ENCODE peak calls at places on chromosomes 3 and 15, in five cellular contexts. R is fibroblast of pulmonary artery, A is WTC11, I is astrocyte, H is AG09319. U is an unnamed sample.

GRCh38 chr15:86439614-86440013 is 359.9 kb downstream of the AGBL1 start:
- DNase-seq in R (no peak), I (no peak), H (no peak), A (no peak), U (no peak)

GRCh38 chr15:78763111-78763795 is 48.0 kb downstream of the ADAMTS7 start:
- DNase-seq in A (peak; percentile 11), H (no peak), I (no peak), R (no peak), U (peak; percentile 13)

GRCh38 chr3:184773341-184774186 is 38.4 kb upstream of the VPS8 start:
- DNase-seq in A (no peak), R (no peak), H (no peak), I (no peak), U (no peak)

GRCh38 chr3:153448146-153448870 is 286.3 kb downstream of the RAP2B start:
- DNase-seq in H (no peak), I (no peak), R (peak; percentile 35), A (no peak), U (no peak)

GRCh38 chr15:25712192-25712960 is 150.8 kb downstream of the ATP10A start:
- DNase-seq in R (no peak), I (no peak), A (no peak), H (no peak), U (no peak)

GRCh38 chr3:192819001-192819569 is 91.7 kb upstream of the FGF12 start:
- DNase-seq in R (peak; percentile 84), I (peak; percentile 84), A (no peak), H (no peak), U (no peak)

GRCh38 chr3:185979721-185980121 is 41.9 kb upstream of the TRA2B start:
- DNase-seq in A (no peak), R (no peak), I (no peak), H (no peak), U (no peak)

GRCh38 chr15:56683925-56684324 is 49.4 kb downstream of the ZNF280D start:
- DNase-seq in R (peak; percentile 1), I (no peak), A (no peak), H (no peak), U (no peak)

GRCh38 chr3:148379763-148380162 is 317.9 kb upstream of the AGTR1 start:
- DNase-seq in R (peak; percentile 81), I (peak; percentile 55), H (peak; percentile 18), A (no peak), U (no peak)

DNA sequence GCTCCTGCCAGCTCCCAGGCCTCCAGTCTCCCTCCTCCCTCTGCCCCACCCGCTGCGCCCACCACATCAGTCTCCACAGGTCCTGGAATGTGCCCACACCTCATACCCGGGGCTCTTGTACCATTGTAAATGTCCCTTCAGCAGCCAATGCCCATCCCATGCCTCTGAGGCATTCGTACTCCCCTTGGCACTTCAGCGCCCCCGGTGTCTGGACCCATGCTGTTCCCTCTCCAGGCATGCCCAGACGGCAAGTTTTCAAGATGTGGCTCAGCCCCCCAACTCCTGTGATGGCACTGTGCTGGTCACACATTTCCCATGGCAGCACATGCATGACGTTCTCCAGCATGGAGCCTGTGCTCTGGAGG is 13.3 kb downstream of the PLXND1 start:
- DNase-seq in I (no peak), R (no peak), H (no peak), A (no peak), U (no peak)
- TF ChIP-seq CTCF in I (no peak), R (no peak), H (no peak), A (no peak), U (no peak)

GRCh38 chr3:52036829-52037228 is 19.5 kb downstream of the DUSP7 start:
- DNase-seq in A (peak; percentile 56), R (no peak), H (no peak), I (no peak), U (no peak)
- TF ChIP-seq CTCF in A (no peak), R (no peak), H (no peak), I (no peak), U (no peak)

GRCh38 chr3:156865732-156866131 is 39.6 kb downstream of the LEKR1 start:
- DNase-seq in A (no peak), H (no peak), R (peak; percentile 36), I (no peak), U (no peak)
- TF ChIP-seq CTCF in A (no peak), H (peak; percentile 26), R (peak; percentile 1), I (no peak), U (no peak)

GRCh38 chr15:52261498-52262242 is 33.9 kb downstream of the MYO5C start:
- DNase-seq in A (peak; percentile 78), R (peak; percentile 87), H (peak; percentile 35), I (peak; percentile 90), U (peak; percentile 41)
- TF ChIP-seq CTCF in A (no peak), R (no peak), H (no peak), I (no peak), U (no peak)

GRCh38 chr3:56494679-56495322 is 26.5 kb upstream of the ERC2 start:
- DNase-seq in H (peak; percentile 45), I (peak; percentile 66), R (peak; percentile 89), A (peak; percentile 80), U (no peak)
- TF ChIP-seq CTCF in H (peak; percentile 93), I (peak; percentile 99), R (peak; percentile 99), A (peak; percentile 89), U (peak; percentile 97)

DNA sequence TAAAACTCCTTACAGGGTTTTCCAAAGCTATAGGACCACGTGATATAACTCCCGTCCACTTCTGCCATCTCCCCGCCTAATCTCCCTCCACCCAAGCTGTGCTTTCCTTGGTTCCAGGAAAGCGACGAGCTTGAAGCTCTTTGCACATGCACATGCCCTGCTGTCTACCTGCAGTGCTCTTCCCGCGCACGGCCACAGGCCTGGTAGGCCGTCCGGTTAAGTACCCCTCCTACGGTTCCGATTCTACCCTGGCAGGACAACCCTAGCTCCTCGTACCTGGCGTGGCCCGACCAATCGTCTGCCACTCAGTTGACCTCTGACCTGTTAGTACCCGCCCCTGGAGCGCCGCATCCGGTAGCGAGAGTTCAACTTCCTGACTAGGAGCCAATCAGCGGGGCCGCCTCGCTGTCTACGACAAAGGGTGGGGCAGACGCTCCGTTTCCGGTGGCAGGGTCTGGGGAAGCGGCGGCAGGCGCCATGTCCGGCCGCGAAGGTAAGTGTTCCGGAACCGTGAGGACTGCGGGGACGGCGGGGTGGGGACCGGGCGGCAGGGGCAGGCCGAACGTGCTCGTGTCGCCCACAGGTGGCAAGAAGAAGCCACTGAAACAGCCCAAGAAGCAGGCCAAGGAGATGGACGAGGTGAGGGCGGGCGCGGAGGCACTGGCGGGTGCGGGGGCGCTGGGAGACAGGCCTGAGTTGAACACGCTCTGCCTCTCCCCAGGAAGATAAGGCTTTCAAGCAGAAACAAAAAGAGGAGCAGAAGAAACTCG is at the start of the genes CCDC51 and TMA7:
- DNase-seq in A (peak; percentile 99), H (peak; percentile 85), I (peak; percentile 87), R (peak; percentile 95), U (peak; percentile 98)
- TF ChIP-seq CTCF in A (no peak), H (no peak), I (no peak), R (no peak), U (no peak)

DNA sequence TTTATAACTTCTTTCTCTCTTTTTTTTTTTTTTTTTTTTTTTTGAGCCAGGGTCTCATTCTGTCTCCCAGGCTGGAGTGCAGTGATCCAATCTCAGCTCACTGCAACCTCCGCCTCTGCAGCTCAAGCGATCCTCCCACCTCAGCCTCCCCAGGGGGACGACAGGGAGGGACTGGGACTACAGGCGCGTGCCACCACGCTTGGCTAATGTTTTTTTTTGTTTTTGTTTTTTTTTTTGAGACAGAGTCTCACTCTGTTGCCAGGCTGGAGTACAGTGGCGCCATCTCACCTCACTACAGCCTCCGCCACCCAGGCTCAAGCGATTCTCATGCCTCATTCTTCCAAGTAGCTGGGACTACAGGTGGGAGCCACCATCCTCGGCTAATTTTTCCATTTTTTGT is 17.7 kb upstream of the PRKCI start:
- DNase-seq in H (no peak), I (no peak), A (no peak), R (no peak), U (no peak)
- TF ChIP-seq CTCF in H (no peak), I (no peak), A (no peak), R (no peak), U (no peak)

GRCh38 chr3:156106721-156107373 is 13.5 kb upstream of the KCNAB1 start:
- DNase-seq in R (no peak), A (peak; percentile 17), I (no peak), H (no peak), U (no peak)
- TF ChIP-seq CTCF in R (no peak), A (no peak), I (no peak), H (no peak), U (no peak)

GRCh38 chr3:67940200-67940952 is 286.0 kb upstream of the SUCLG2 start:
- DNase-seq in R (peak; percentile 5), H (no peak), A (no peak), I (no peak), U (no peak)
- TF ChIP-seq CTCF in R (no peak), H (no peak), A (no peak), I (no peak), U (peak; percentile 22)